ENCODE peak calls at places on chromosomes 12 and 14, in six cellular contexts. X is HCT116, O is K562, Z is HepG2, D is GM12878, E is SK-N-SH. H is an unnamed sample. For H3K9me3, the result is how much of the 10 kb centered on the place peaks cover.

GRCh38 chr12:131065801-131066200 is 112.1 kb downstream of the ADGRD1 start:
- DNase-seq in X (no peak), O (no peak), Z (no peak), D (no peak), E (no peak), H (no peak)

GRCh38 chr12:11758087-11758837 is 108.8 kb downstream of the ETV6 start:
- DNase-seq in X (no peak), O (no peak), Z (no peak), D (no peak), E (no peak), H (no peak)

GRCh38 chr12:125403843-125404242 is 338.6 kb downstream of the AACS start:
- DNase-seq in X (no peak), O (no peak), Z (no peak), D (no peak), E (no peak), H (no peak)

GRCh38 chr12:20646239-20646827 is 48.8 kb upstream of the SLCO1C1 start:
- DNase-seq in X (peak), O (peak), Z (peak), D (no peak), E (peak), H (no peak)

GRCh38 chr12:101299346-101299745 is 19.4 kb downstream of the UTP20 start:
- DNase-seq in X (no peak), O (no peak), Z (no peak), D (no peak), E (no peak), H (no peak)

GRCh38 chr14:91228112-91229004 is 16.1 kb downstream of the GPR68 start:
- DNase-seq in X (no peak), O (peak), Z (no peak), D (peak), E (no peak), H (no peak)

GRCh38 chr14:81400202-81400678 is at the start of gene STON2:
- DNase-seq in X (peak), O (peak), Z (no peak), D (no peak), E (no peak), H (no peak)

GRCh38 chr12:130425698-130426245 is 88.1 kb downstream of the PIWIL1 start:
- DNase-seq in X (no peak), O (no peak), Z (no peak), D (no peak), E (no peak), H (no peak)

GRCh38 chr14:68762944-68763831 is 29.7 kb downstream of the ZFP36L1 start:
- DNase-seq in X (no peak), O (peak), Z (peak), D (no peak), E (peak), H (no peak)

GRCh38 chr12:14906114-14906513 is 20.5 kb upstream of the MGP start:
- DNase-seq in X (no peak), O (no peak), Z (no peak), D (no peak), E (no peak), H (no peak)

GRCh38 chr12:104426926-104427546 is 29.7 kb upstream of the CHST11 start:
- DNase-seq in X (no peak), O (no peak), Z (no peak), D (no peak), E (peak), H (no peak)

GRCh38 chr12:117968826-117969659 is at the start of gene KSR2:
- DNase-seq in X (peak), O (peak), Z (peak), D (no peak), E (peak), H (no peak)

GRCh38 chr12:101594700-101595099 is at the start of gene MYBPC1:
- DNase-seq in X (no peak), O (no peak), Z (no peak), D (no peak), E (no peak), H (no peak)

GRCh38 chr12:52606581-52607241 is 5.4 kb upstream of the KRT72 start:
- DNase-seq in X (no peak), O (no peak), Z (no peak), D (no peak), E (no peak), H (no peak)

GRCh38 chr14:24965934-24966593 is 83.9 kb downstream of the STXBP6 start:
- DNase-seq in X (no peak), O (peak), Z (no peak), D (no peak), E (no peak), H (no peak)

GRCh38 chr12:4421590-4422031 is 24.0 kb downstream of the FGF6 start:
- DNase-seq in X (peak), O (peak), Z (peak), D (no peak), E (peak), H (peak)

GRCh38 chr12:32120419-32120818 is 13.8 kb downstream of the BICD1 start:
- DNase-seq in X (no peak), O (no peak), Z (no peak), D (no peak), E (no peak), H (no peak)

GRCh38 chr14:54117401-54117800 is 160.8 kb upstream of the BMP4 start:
- DNase-seq in X (no peak), O (no peak), Z (no peak), D (no peak), E (no peak), H (no peak)

GRCh38 chr14:68249534-68250517 is 430.2 kb downstream of the RAD51B start:
- DNase-seq in X (peak), O (no peak), Z (no peak), D (no peak), E (no peak), H (no peak)

GRCh38 chr12:56941299-56942017 is 7.2 kb upstream of the SDR9C7 start:
- DNase-seq in X (peak), O (peak), Z (peak), D (peak), E (no peak), H (no peak)

GRCh38 chr14:61140872-61141271 is 140.3 kb downstream of the TMEM30B start:
- DNase-seq in X (peak), O (no peak), Z (no peak), D (no peak), E (no peak), H (no peak)

GRCh38 chr14:29282169-29282568 is 515.6 kb downstream of the FOXG1 start:
- DNase-seq in X (no peak), O (no peak), Z (no peak), D (no peak), E (no peak), H (no peak)

GRCh38 chr14:29273513-29273912 is 506.9 kb downstream of the FOXG1 start:
- DNase-seq in X (no peak), O (no peak), Z (no peak), D (no peak), E (no peak), H (no peak)

GRCh38 chr14:29274890-29275651 is 508.5 kb downstream of the FOXG1 start:
- DNase-seq in X (no peak), O (no peak), Z (no peak), D (no peak), E (no peak), H (no peak)

GRCh38 chr14:29278301-29278700 is 511.7 kb downstream of the FOXG1 start:
- DNase-seq in X (no peak), O (no peak), Z (no peak), D (no peak), E (no peak), H (no peak)
- H3K9me3 ChIP-seq in X (under half), O (under half), Z (half or more), D (under half), E (under half), H (under half)

GRCh38 chr12:70467908-70468733 is 102.0 kb downstream of the KCNMB4 start:
- DNase-seq in X (peak), O (peak), Z (peak), D (no peak), E (no peak), H (no peak)
- TF ChIP-seq SIN3A in X (no peak), O (no peak), Z (peak), D (no peak), E (no peak), H (no peak)

DNA sequence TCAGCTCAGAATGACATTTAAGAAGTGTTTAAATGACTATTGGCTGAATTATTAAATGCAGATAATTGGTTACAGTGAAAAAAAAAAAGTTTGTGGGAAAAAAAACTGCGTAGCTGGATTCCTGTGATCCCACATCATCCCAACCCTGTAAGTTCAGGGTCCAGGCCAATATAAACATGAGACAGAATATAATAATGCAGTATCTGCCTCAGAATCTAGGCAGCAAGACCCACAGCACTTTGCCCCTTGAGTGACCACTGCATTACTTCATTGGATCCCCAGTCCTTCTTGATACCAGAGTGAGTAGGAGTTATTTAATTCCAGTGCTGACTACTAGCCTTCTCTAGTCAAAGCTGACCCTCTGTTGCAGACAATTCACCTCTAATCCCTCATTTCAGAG is 272.6 kb downstream of the CCER1 start:
- DNase-seq in X (no peak), O (no peak), Z (no peak), D (no peak), E (no peak), H (no peak)
- TF ChIP-seq REST in X (no peak), O (no peak), Z (no peak), D (no peak), E (no peak), H (no peak)

GRCh38 chr14:104516906-104517305 is 62.7 kb upstream of the C14orf180 start:
- DNase-seq in X (no peak), O (no peak), Z (no peak), D (no peak), E (no peak), H (no peak)

GRCh38 chr14:104517867-104518266 is 61.7 kb upstream of the C14orf180 start:
- DNase-seq in X (no peak), O (no peak), Z (no peak), D (no peak), E (no peak), H (no peak)

GRCh38 chr14:104519721-104520120 is 59.8 kb upstream of the C14orf180 start:
- DNase-seq in X (no peak), O (no peak), Z (no peak), D (no peak), E (no peak), H (no peak)

GRCh38 chr14:104517426-104517825 is 62.1 kb upstream of the C14orf180 start:
- DNase-seq in X (no peak), O (no peak), Z (no peak), D (no peak), E (no peak), H (no peak)

GRCh38 chr14:104518659-104519350 is 60.8 kb upstream of the C14orf180 start:
- DNase-seq in X (no peak), O (no peak), Z (no peak), D (no peak), E (no peak), H (no peak)
- H3K9me3 ChIP-seq in X (under half), O (under half), Z (under half), D (under half), E (under half), H (under half)

GRCh38 chr14:100616854-100617714 is 29.9 kb upstream of the BEGAIN start:
- DNase-seq in X (no peak), O (no peak), Z (no peak), D (no peak), E (peak), H (no peak)
- TF ChIP-seq SIN3A in X (no peak), O (no peak), Z (no peak), D (no peak), E (no peak), H (no peak)

DNA sequence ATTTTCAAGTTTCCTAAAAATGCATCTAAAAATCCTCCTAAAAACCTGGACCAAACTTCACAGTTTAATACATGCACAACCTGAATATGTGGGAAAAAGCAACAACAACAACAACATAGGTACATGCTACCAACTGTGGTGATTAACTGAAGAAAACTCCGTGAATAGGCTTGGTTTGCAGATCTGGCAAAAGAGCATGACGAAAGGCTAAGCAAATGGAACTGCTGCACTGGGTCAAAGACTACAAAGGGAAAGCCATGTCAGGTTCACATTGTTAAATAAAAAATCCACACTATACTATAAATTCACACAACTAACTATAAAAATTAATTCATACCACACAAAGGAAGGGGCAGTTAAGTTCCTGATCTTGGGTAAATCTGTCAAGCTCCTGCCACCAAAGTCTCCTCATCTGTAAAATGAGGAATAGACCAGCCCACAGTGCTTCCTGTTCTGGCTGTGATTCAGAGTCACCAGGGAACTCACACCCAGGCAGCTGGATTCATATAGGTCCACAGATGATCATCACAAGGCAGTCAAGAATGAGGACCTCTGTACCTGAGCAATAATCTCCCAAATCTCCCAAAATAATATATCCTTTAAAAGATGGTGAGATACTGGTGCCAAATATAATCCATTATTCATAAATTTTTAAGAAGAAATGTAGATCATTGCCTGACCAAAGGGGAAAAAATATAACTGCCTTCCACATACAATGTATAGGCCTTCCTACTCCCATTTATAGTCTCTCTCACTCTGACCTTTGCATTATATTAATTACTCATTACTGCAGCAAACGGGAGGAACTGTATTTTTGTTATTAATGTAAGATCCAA is 7.0 kb downstream of the CORO1C start:
- DNase-seq in X (no peak), O (peak), Z (no peak), D (no peak), E (no peak), H (no peak)
- TF ChIP-seq REST in X (no peak), O (no peak), Z (no peak), D (no peak), E (no peak), H (no peak)

H was measured in Panc1.